ENCODE peak calls at places on chromosomes 7 and 10, in seven cellular contexts. L is breast epithelium, M is lower leg skin, B is Peyer's patch, A is NB4, I is GM12891, T is HepG2. Y is an unnamed sample.

GRCh38 chr10:72164617-72165016 is 51.2 kb upstream of the ANAPC16 start:
- DNase-seq in L (no peak), M (no peak), B (no peak), A (peak), I (no peak), T (no peak), Y (peak)

GRCh38 chr10:93410697-93411348 is 71.3 kb downstream of the MYOF start:
- DNase-seq in L (no peak), M (no peak), B (no peak), A (no peak), I (no peak), T (no peak), Y (no peak)

GRCh38 chr7:149284343-149284742 is 22.3 kb downstream of the ZNF783 start:
- DNase-seq in L (no peak), M (no peak), B (peak), A (no peak), I (peak), T (no peak), Y (no peak)

GRCh38 chr10:110860576-110861241 is 11.0 kb upstream of the PDCD4 start:
- DNase-seq in L (no peak), M (no peak), B (peak), A (peak), I (no peak), T (peak), Y (peak)

GRCh38 chr10:4134701-4135100 is 349.7 kb upstream of the KLF6 start:
- DNase-seq in L (no peak), M (no peak), B (no peak), A (no peak), I (no peak), T (no peak), Y (no peak)

GRCh38 chr10:83352588-83352987 is 786.7 kb upstream of the GHITM start:
- DNase-seq in L (no peak), M (no peak), B (no peak), A (no peak), I (no peak), T (no peak), Y (no peak)

GRCh38 chr10:26503911-26504310 is 65.8 kb downstream of the APBB1IP start:
- DNase-seq in L (no peak), M (no peak), B (peak), A (peak), I (no peak), T (no peak), Y (peak)

GRCh38 chr7:155861480-155861868 is 49.2 kb upstream of the SHH start:
- DNase-seq in L (peak), M (no peak), B (peak), A (no peak), I (no peak), T (no peak), Y (no peak)

GRCh38 chr7:46352335-46352954 is 431.4 kb upstream of the IGFBP3 start:
- DNase-seq in L (peak), M (no peak), B (peak), A (peak), I (peak), T (peak), Y (no peak)

GRCh38 chr7:29126804-29127203 is 19.5 kb downstream of the CPVL start:
- DNase-seq in L (no peak), M (no peak), B (peak), A (no peak), I (no peak), T (no peak), Y (no peak)

GRCh38 chr10:51421853-51422252 is 277.5 kb downstream of the CSTF2T start:
- DNase-seq in L (no peak), M (no peak), B (no peak), A (no peak), I (no peak), T (no peak), Y (no peak)

GRCh38 chr7:132709971-132710567 is 133.8 kb upstream of the PLXNA4 start:
- DNase-seq in L (no peak), M (no peak), B (peak), A (peak), I (no peak), T (peak), Y (peak)

GRCh38 chr7:134920026-134920758 is 66.1 kb upstream of the AGBL3 start:
- DNase-seq in L (no peak), M (no peak), B (no peak), A (no peak), I (no peak), T (no peak), Y (no peak)

GRCh38 chr10:61160253-61160652 is 216.3 kb upstream of the RHOBTB1 start:
- DNase-seq in L (no peak), M (no peak), B (no peak), A (no peak), I (no peak), T (no peak), Y (no peak)

GRCh38 chr10:119041332-119041731 is 11.8 kb downstream of the NANOS1 start:
- DNase-seq in L (no peak), M (no peak), B (no peak), A (no peak), I (no peak), T (no peak), Y (no peak)

GRCh38 chr10:119039161-119039560 is 9.6 kb downstream of the NANOS1 start:
- DNase-seq in L (no peak), M (no peak), B (no peak), A (no peak), I (no peak), T (no peak), Y (no peak)

GRCh38 chr10:119045561-119045960 is 16.0 kb downstream of the NANOS1 start:
- DNase-seq in L (no peak), M (no peak), B (no peak), A (no peak), I (no peak), T (no peak), Y (no peak)

DNA sequence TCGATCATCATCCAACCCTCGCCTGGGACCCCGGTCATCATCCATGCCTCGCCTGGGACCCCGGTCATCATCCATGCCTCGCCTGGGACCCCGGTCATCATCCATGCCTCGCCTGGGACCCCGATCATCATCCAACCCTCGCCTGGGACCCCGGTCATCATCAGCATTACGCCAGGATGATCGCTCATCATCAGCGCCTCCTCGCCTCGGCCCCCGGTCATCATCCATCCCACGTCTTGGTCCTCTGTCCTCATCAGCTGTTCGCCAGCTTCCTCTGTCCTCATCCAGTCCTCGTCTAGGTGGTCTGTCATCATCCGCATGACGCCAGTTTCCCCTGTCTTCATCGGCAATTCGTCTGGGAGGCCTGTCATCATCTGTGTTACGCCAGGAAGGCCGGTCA is 12.7 kb downstream of the NANOS1 start:
- DNase-seq in L (no peak), M (no peak), B (no peak), A (no peak), I (no peak), T (no peak), Y (no peak)
- TF ChIP-seq POLR2A in L (no peak), M (no peak), B (no peak), A (no peak), I (peak), T (no peak), Y (no peak)

DNA sequence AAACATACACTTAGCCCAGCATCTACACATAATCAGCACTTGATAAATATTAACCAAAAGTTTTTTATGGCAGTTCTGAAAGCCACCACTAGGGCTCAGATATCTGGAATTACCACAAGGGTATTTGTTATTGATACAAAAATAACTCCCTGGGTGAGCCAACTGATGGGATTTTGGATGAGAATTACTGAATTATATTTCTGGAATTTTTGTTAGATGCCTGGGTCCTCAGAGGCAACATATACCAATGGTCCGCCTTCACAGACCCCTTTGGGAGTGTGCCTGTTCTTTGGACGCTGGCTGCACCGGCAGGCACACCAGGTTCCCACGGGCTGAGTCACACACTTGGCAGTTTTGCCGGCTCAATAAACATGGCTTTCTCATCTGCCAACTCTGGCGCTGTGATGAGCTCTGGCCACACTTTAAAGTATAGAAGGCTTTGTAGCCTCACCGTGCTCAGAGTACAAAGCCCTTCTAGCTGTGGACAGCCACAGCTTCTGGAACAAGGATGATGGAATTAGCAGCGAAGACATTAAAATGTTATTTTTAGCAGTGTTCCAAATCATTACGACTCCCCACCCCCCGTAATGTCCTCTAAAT is 24.5 kb upstream of the EEPD1 start:
- DNase-seq in L (peak), M (peak), B (peak), A (peak), I (no peak), T (peak), Y (peak)
- TF ChIP-seq POLR2A in L (no peak), M (no peak), B (no peak), A (no peak), I (no peak), T (no peak), Y (no peak)

DNA sequence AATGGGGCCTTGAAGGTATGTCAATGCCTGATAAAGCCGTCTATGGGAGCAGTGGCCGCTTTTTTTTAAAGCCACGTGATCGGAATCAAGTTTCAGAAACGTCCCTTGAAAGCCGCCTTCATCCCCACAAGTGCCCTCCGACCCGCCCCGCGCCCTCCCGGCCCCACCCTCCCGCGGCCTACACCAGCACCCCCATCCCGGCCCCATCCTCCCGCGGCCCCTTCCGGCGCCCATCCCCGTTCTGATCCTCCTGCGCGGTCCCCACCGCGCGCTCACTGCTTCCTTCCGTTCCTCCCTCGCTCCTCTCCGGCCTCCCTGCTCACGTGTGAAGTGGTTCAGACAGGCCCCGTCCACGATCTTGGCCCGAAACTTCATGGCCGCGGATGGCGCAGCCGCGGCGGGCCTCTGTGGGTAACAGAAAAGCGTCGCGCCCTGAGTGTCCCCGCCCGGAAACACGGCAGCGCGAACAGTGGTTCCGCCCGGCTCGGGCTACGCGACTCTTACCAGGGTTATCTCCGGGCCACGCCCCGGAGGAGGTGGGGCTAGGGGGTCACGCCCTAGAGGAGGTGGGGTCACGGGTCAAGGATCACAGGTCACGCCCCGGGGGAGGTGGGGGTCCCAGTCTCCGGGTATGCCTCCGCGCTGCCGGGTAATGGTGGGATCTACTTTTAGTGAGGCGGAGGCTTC is at the start of gene HUS1:
- DNase-seq in L (peak), M (peak), B (peak), A (peak), I (peak), T (peak), Y (peak)
- TF ChIP-seq POLR2A in L (no peak), M (no peak), B (peak), A (peak), I (peak), T (peak), Y (peak)

DNA sequence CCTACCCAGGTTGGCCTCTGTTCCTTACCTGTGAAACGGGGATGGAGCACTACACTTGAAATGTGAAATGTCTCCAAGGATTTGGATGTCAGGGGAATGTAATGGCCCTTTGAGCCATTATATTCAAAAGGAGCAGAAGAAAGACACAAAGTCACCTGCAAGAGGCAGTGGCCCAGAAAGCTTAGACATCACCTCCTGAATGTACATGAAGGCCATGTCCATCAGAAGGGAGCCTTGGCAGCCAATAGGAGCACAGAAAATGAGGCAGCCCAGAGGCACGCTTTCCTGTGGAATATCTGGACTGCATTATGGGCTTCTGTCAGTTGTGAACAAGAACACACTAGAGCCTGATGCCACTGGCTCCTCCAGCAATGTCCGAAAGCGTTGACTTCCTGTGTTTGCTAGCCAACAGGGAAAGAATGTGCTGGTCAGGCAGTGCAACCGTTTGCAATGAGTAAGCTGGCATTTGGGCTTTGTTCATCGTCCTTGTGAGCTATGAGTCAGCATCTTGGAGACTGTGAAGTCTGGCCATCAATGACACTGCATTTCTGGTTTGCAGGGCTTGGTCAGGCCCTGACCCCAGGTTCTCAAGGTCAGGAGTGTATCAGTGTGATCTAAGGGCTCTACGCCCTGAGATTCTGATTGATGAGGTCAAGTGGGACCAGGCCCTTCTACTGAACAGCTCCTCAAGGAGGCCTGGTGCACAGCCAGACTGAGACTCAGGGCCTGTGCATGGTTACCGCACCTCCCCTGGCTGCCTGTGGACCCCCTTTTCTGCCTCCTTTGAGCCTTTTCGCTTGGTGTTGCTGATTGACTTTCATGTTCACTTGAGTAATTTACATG is 222.4 kb downstream of the RPS24 start:
- DNase-seq in L (peak), M (peak), B (no peak), A (peak), I (no peak), T (peak), Y (peak)
- TF ChIP-seq POLR2A in L (no peak), M (no peak), B (no peak), A (no peak), I (no peak), T (no peak), Y (peak)

DNA sequence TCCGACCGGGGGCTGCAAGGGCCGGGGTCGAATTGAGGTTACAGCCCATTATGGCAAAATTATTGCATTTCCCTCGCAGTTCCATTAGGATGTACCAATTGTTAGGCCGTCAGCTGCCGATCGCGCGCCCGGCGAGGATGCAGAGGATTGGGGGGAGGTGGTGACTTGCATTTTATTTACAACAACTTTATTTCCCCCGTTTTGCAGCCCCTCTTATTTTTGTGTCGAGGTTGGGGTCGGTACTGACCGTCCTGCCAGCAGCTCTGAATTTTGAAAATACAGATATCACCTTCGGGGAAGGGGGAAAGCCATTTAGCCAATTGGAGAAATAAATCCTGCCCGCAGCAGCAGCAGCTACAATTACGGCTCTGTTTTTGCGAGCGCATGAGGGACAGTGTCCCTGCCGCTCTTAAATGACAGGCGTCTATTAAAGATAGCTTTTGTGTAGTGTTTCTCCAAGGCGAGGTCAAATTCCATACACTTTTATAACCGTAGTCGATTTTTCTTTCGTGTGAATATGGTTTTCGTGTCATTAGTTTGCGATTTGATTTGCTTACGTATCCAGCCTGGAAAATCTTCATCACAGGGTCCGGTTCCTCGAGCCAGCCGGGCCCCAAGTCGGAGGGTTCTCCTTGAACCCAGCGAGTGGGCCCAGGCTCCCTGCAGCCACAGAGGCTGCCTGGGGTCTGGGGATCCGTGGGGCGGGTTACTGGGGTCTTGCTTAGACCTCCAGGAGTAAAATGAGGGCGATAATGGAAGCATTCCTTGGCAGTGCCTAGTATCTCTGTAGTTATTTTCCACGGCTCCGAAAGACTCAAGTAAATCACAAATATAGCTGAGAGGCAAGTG is 693 bp upstream of the HOXA5 start:
- DNase-seq in L (peak), M (no peak), B (peak), A (no peak), I (no peak), T (no peak), Y (no peak)
- TF ChIP-seq POLR2A in L (no peak), M (no peak), B (peak), A (no peak), I (no peak), T (no peak), Y (no peak)

GRCh38 chr7:38178004-38178694 is at the start of gene STARD3NL:
- DNase-seq in L (peak), M (peak), B (peak), A (peak), I (peak), T (peak), Y (peak)
- TF ChIP-seq POLR2A in L (no peak), M (no peak), B (peak), A (peak), I (peak), T (peak), Y (peak)

GRCh38 chr10:133373104-133373624 is at the start of gene ECHS1:
- DNase-seq in L (peak), M (peak), B (peak), A (peak), I (peak), T (peak), Y (peak)
- TF ChIP-seq POLR2A in L (peak), M (no peak), B (peak), A (peak), I (peak), T (peak), Y (peak)

DNA sequence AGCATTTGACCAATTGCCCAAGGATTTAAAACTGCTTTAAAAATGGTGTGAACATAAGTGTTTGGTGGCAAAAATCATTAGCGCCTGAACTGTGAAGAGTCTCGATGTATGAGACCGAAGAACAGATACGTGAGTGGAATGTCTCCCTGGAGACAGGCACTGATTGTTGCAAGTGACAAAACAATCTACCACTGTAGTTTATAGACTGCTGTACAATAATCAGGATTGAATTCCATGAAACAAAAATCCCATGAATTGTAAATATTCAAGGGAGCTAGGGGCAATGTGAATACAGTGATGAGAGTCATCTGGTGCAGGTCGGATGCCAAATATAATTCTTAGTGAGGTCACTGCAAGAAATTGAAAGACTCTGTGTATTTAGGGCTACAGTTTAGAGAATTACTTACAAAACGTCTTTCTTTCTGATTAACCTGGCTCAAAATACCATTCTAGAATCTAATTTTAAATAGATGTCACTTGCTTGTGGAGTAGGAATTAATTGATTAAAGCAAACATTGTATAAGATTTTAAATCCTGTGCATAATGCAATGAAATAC is 594.4 kb upstream of the VSTM2A start:
- DNase-seq in L (no peak), M (no peak), B (no peak), A (no peak), I (no peak), T (no peak), Y (no peak)
- TF ChIP-seq POLR2A in L (no peak), M (no peak), B (no peak), A (no peak), I (no peak), T (no peak), Y (no peak)

GRCh38 chr7:74289660-74290589 is 718 bp downstream of the CLIP2 start:
- DNase-seq in L (no peak), M (no peak), B (peak), A (peak), I (peak), T (no peak), Y (peak)
- TF ChIP-seq POLR2A in L (no peak), M (no peak), B (no peak), A (no peak), I (no peak), T (no peak), Y (no peak)